ENCODE peak calls at places on chromosomes 2 and 18, in ten cellular contexts. G is epithelial cell of esophagus; F is endodermal cell; P is caudate nucleus; Y is stimulated activated CD8-positive, alpha-beta memory T cell treated with anti-CD3 and anti-CD28 coated beads, Interleukin-2, amount 100 ng/mL, for 1 hour; M is NCI-H345; C is hippocampal formation; U is naive thymus-derived CD8-positive, alpha-beta T cell; V is GM13977; I is HCEC 1CT. J is an unnamed sample.

GRCh38 chr2:200350796-200351195 is 44.3 kb downstream of the SPATS2L start:
- DNase-seq in G (no peak), F (no peak), P (no peak), Y (no peak), M (no peak), C (no peak), U (no peak), V (no peak), I (peak), J (no peak)

GRCh38 chr2:152411154-152411553 is 76.2 kb downstream of the FMNL2 start:
- DNase-seq in G (peak), F (no peak), P (no peak), Y (no peak), M (no peak), C (no peak), U (no peak), V (no peak), I (peak), J (no peak)

GRCh38 chr18:75068682-75069435 is 140.1 kb downstream of the PTGR3 start:
- DNase-seq in G (peak), F (no peak), P (no peak), Y (no peak), M (no peak), C (no peak), U (no peak), V (no peak), I (no peak), J (no peak)

GRCh38 chr2:55887906-55888625 is 35.5 kb downstream of the EFEMP1 start:
- DNase-seq in G (peak), F (no peak), P (no peak), Y (no peak), M (no peak), C (no peak), U (no peak), V (no peak), I (peak), J (no peak)

GRCh38 chr2:240295256-240296103 is 140.0 kb upstream of the GPC1 start:
- DNase-seq in G (no peak), F (peak), P (no peak), Y (no peak), M (no peak), C (no peak), U (no peak), V (no peak), I (no peak), J (no peak)

GRCh38 chr2:43383533-43383932 is 157.1 kb upstream of the ZFP36L2 start:
- DNase-seq in G (no peak), F (no peak), P (no peak), Y (no peak), M (no peak), C (no peak), U (no peak), V (no peak), I (no peak), J (no peak)

GRCh38 chr18:50231621-50232020 is 34.7 kb downstream of the CFAP53 start:
- DNase-seq in G (peak), F (peak), P (no peak), Y (no peak), M (no peak), C (no peak), U (no peak), V (no peak), I (peak), J (no peak)

GRCh38 chr2:80496770-80497169 is 192.2 kb upstream of the LRRTM1 start:
- DNase-seq in G (peak), F (no peak), P (no peak), Y (no peak), M (no peak), C (no peak), U (no peak), V (no peak), I (peak), J (no peak)

GRCh38 chr2:43419886-43420285 is 176.0 kb downstream of the THADA start:
- DNase-seq in G (no peak), F (no peak), P (no peak), Y (no peak), M (no peak), C (no peak), U (no peak), V (no peak), I (no peak), J (no peak)

GRCh38 chr2:67619204-67619603 is 222.1 kb downstream of the ETAA1 start:
- DNase-seq in G (peak), F (no peak), P (no peak), Y (no peak), M (no peak), C (no peak), U (no peak), V (no peak), I (no peak), J (no peak)

GRCh38 chr18:79664525-79665125 is 15.0 kb upstream of the CTDP1 start:
- DNase-seq in G (peak), F (no peak), P (no peak), Y (no peak), M (no peak), C (no peak), U (no peak), V (no peak), I (peak), J (no peak)

GRCh38 chr18:23324056-23324811 is 128.9 kb upstream of the RIOK3 start:
- DNase-seq in G (no peak), F (peak), P (no peak), Y (no peak), M (no peak), C (no peak), U (no peak), V (no peak), I (no peak), J (no peak)

GRCh38 chr2:207202645-207203044 is 36.9 kb upstream of the KLF7 start:
- DNase-seq in G (peak), F (peak), P (no peak), Y (no peak), M (no peak), C (no peak), U (no peak), V (no peak), I (peak), J (no peak)

GRCh38 chr2:98454500-98455235 is 10.0 kb downstream of the INPP4A start:
- DNase-seq in G (no peak), F (peak), P (no peak), Y (no peak), M (no peak), C (no peak), U (no peak), V (no peak), I (peak), J (no peak)

GRCh38 chr2:98634406-98635092 is 26.2 kb downstream of the UNC50 start:
- DNase-seq in G (peak), F (peak), P (no peak), Y (peak), M (no peak), C (no peak), U (peak), V (no peak), I (peak), J (peak)

GRCh38 chr2:95345066-95345414 is 47.9 kb downstream of the KCNIP3 start:
- DNase-seq in G (no peak), F (peak), P (no peak), Y (no peak), M (no peak), C (no peak), U (no peak), V (no peak), I (no peak), J (no peak)

GRCh38 chr2:71798266-71799012 is 345.1 kb downstream of the DYSF start:
- DNase-seq in G (peak), F (peak), P (no peak), Y (no peak), M (no peak), C (no peak), U (peak), V (peak), I (peak), J (no peak)

GRCh38 chr2:72112421-72112820 is 35.2 kb downstream of the CYP26B1 start:
- DNase-seq in G (peak), F (no peak), P (no peak), Y (no peak), M (no peak), C (no peak), U (no peak), V (no peak), I (peak), J (no peak)

GRCh38 chr2:63127594-63127993 is 77.0 kb downstream of the OTX1 start:
- DNase-seq in G (no peak), F (no peak), P (no peak), Y (no peak), M (no peak), C (no peak), U (no peak), V (no peak), I (no peak), J (no peak)

J was measured in effector memory CD4-positive, alpha-beta T cell.